ENCODE peak calls at places on chromosomes 5 and 9, in nine cellular contexts. M, P, J, T, C, L, N, S and B are unnamed samples.

GRCh38 chr5:73450672-73451217 is 2.2 kb upstream of the FOXD1 start:
- DNase-seq in M (no peak), P (no peak), J (no peak), T (no peak), C (no peak), L (peak; percentile 47), N (no peak), S (no peak), B (no peak)

GRCh38 chr5:129245489-129245888 is 150.9 kb downstream of the ISOC1 start:
- DNase-seq in M (no peak), P (no peak), J (no peak), T (no peak), C (no peak), L (no peak), N (no peak), S (no peak), B (no peak)

GRCh38 chr5:62542720-62543119 is 35.9 kb upstream of the LRRC70 start:
- DNase-seq in M (no peak), P (no peak), J (no peak), T (no peak), C (no peak), L (no peak), N (no peak), S (no peak), B (no peak)

GRCh38 chr9:2663486-2663885 is 41.9 kb downstream of the VLDLR start:
- DNase-seq in M (no peak), P (no peak), J (no peak), T (no peak), C (no peak), L (no peak), N (no peak), S (no peak), B (no peak)

GRCh38 chr5:135367554-135367953 is 31.5 kb downstream of the MACROH2A1 start:
- DNase-seq in M (no peak), P (no peak), J (no peak), T (peak; percentile 38), C (no peak), L (no peak), N (no peak), S (no peak), B (no peak)

GRCh38 chr5:80926536-80926935 is 33.6 kb upstream of the RASGRF2 start:
- DNase-seq in M (no peak), P (no peak), J (no peak), T (no peak), C (no peak), L (no peak), N (no peak), S (no peak), B (no peak)

GRCh38 chr5:157271740-157272271 is 5.9 kb downstream of the CYFIP2 start:
- DNase-seq in M (no peak), P (peak; percentile 84), J (peak; percentile 91), T (peak; percentile 96), C (no peak), L (no peak), N (no peak), S (peak; percentile 72), B (peak; percentile 68)

GRCh38 chr5:158135682-158136176 is 276.8 kb upstream of the CLINT1 start:
- DNase-seq in M (no peak), P (no peak), J (no peak), T (no peak), C (no peak), L (no peak), N (no peak), S (peak; percentile 98), B (no peak)

GRCh38 chr5:172852490-172853354 is 18.7 kb downstream of the ERGIC1 start:
- DNase-seq in M (no peak), P (no peak), J (peak; percentile 48), T (no peak), C (no peak), L (no peak), N (no peak), S (no peak), B (no peak)

GRCh38 chr9:125233678-125234077 is 7.5 kb downstream of the HSPA5 start:
- DNase-seq in M (peak; percentile 99), P (no peak), J (no peak), T (no peak), C (no peak), L (no peak), N (no peak), S (no peak), B (no peak)

GRCh38 chr9:116450378-116451139 is 236.5 kb upstream of the TRIM32 start:
- DNase-seq in M (peak; percentile 91), P (peak; percentile 27), J (no peak), T (no peak), C (no peak), L (peak; percentile 83), N (no peak), S (no peak), B (peak; percentile 17)

GRCh38 chr5:136012041-136012804 is 16.6 kb upstream of the TGFBI start:
- DNase-seq in M (peak; percentile 63), P (no peak), J (no peak), T (no peak), C (no peak), L (peak; percentile 15), N (no peak), S (no peak), B (no peak)

GRCh38 chr5:55226027-55226933 is 835 bp downstream of the MCIDAS start:
- DNase-seq in M (no peak), P (peak; percentile 83), J (peak; percentile 87), T (peak; percentile 77), C (peak; percentile 66), L (peak; percentile 92), N (peak; percentile 73), S (peak; percentile 89), B (peak; percentile 85)

GRCh38 chr5:135140805-135141204 is 106.8 kb upstream of the PITX1 start:
- DNase-seq in M (peak; percentile 76), P (no peak), J (no peak), T (no peak), C (no peak), L (no peak), N (no peak), S (no peak), B (no peak)

GRCh38 chr9:136578915-136579637 is 33.2 kb upstream of the NOTCH1 start:
- DNase-seq in M (no peak), P (no peak), J (no peak), T (no peak), C (no peak), L (peak; percentile 68), N (no peak), S (peak; percentile 36), B (no peak)

GRCh38 chr5:84274585-84275468 is 109.9 kb downstream of the EDIL3 start:
- DNase-seq in M (no peak), P (peak; percentile 13), J (peak; percentile 13), T (no peak), C (no peak), L (peak; percentile 60), N (peak; percentile 7), S (no peak), B (peak; percentile 7)

GRCh38 chr5:78638973-78639669 is 9.5 kb downstream of the LHFPL2 start:
- DNase-seq in M (no peak), P (no peak), J (no peak), T (no peak), C (no peak), L (no peak), N (no peak), S (peak; percentile 16), B (no peak)

GRCh38 chr5:40755407-40756365 is at the start of gene TTC33:
- DNase-seq in M (peak; percentile 88), P (peak; percentile 93), J (peak; percentile 97), T (peak; percentile 99), C (peak; percentile 86), L (peak; percentile 97), N (peak; percentile 95), S (peak; percentile 95), B (peak; percentile 92)

GRCh38 chr5:135394095-135394494 is 4.9 kb downstream of the MACROH2A1 start:
- DNase-seq in M (no peak), P (no peak), J (no peak), T (no peak), C (no peak), L (no peak), N (no peak), S (no peak), B (no peak)

GRCh38 chr5:96807099-96807654 is 568 bp downstream of the ERAP1 start:
- DNase-seq in M (peak; percentile 25), P (peak; percentile 68), J (peak; percentile 57), T (peak; percentile 94), C (no peak), L (peak; percentile 86), N (peak; percentile 36), S (peak; percentile 73), B (peak; percentile 66)

GRCh38 chr5:41122459-41122858 is 51.3 kb upstream of the MROH2B start:
- DNase-seq in M (no peak), P (no peak), J (no peak), T (no peak), C (no peak), L (peak; percentile 35), N (no peak), S (no peak), B (no peak)

GRCh38 chr9:133420392-133420827 is 1.8 kb upstream of the ADAMTS13 start:
- DNase-seq in M (no peak), P (peak; percentile 90), J (no peak), T (no peak), C (peak; percentile 66), L (peak; percentile 37), N (no peak), S (no peak), B (peak; percentile 90)

GRCh38 chr5:97854871-97855762 is 672.1 kb upstream of the RIOK2 start:
- DNase-seq in M (peak; percentile 63), P (no peak), J (no peak), T (peak; percentile 59), C (no peak), L (no peak), N (no peak), S (no peak), B (no peak)

GRCh38 chr5:73464016-73464745 is 15.6 kb upstream of the FOXD1 start:
- DNase-seq in M (peak; percentile 81), P (no peak), J (no peak), T (no peak), C (no peak), L (no peak), N (no peak), S (no peak), B (no peak)

GRCh38 chr9:30197954-30198353 is 2186.5 kb upstream of the ACO1 start:
- DNase-seq in M (no peak), P (no peak), J (no peak), T (no peak), C (no peak), L (peak; percentile 44), N (peak; percentile 29), S (no peak), B (no peak)

GRCh38 chr5:96868603-96869371 is 7.5 kb upstream of the ERAP2 start:
- DNase-seq in M (peak; percentile 62), P (peak; percentile 61), J (no peak), T (no peak), C (peak; percentile 35), L (peak; percentile 84), N (peak; percentile 38), S (peak; percentile 40), B (peak; percentile 52)

GRCh38 chr9:110928604-110929003 is 109.7 kb downstream of the LPAR1 start:
- DNase-seq in M (peak; percentile 55), P (no peak), J (no peak), T (no peak), C (no peak), L (no peak), N (no peak), S (no peak), B (no peak)

GRCh38 chr9:123637596-123637939 is 281.6 kb downstream of the CRB2 start:
- DNase-seq in M (peak; percentile 7), P (no peak), J (no peak), T (no peak), C (no peak), L (no peak), N (no peak), S (no peak), B (no peak)

GRCh38 chr5:89584339-89584956 is 701.5 kb upstream of the MEF2C start:
- DNase-seq in M (peak; percentile 87), P (no peak), J (no peak), T (no peak), C (no peak), L (no peak), N (no peak), S (peak; percentile 76), B (no peak)

GRCh38 chr5:1967716-1968115 is 85.0 kb upstream of the IRX4 start:
- DNase-seq in M (no peak), P (no peak), J (no peak), T (peak; percentile 18), C (no peak), L (no peak), N (no peak), S (no peak), B (peak; percentile 3)

GRCh38 chr9:37156781-37157356 is 36.5 kb downstream of the ZCCHC7 start:
- DNase-seq in M (peak; percentile 16), P (no peak), J (no peak), T (no peak), C (no peak), L (no peak), N (no peak), S (peak; percentile 69), B (no peak)